ENCODE peak calls at places on chromosomes 11 and 22, in five cellular contexts. H is activated T-helper 1 cell treated with anti-CD3 and anti-CD28 coated beads, Interleukin-2, amount 50 U/mL, for 16 hours; J is NCI-H2029; I is T-helper 1 cell; U is transverse colon. V is an unnamed sample.

GRCh38 chr22:17201285-17201945 is 17.8 kb downstream of the ADA2 start:
- DNase-seq in H (no peak), J (no peak), U (no peak), I (no peak), V (peak)

GRCh38 chr11:96254854-96255253 is 88.1 kb downstream of the MAML2 start:
- DNase-seq in I (no peak), U (no peak), H (no peak), J (no peak), V (peak)

GRCh38 chr11:86198156-86198555 is 46.4 kb upstream of the EED start:
- DNase-seq in I (no peak), J (no peak), H (no peak), U (no peak), V (no peak)

GRCh38 chr22:25875461-25875860 is 133.5 kb downstream of the MYO18B start:
- DNase-seq in U (no peak), J (no peak), H (no peak), I (no peak), V (no peak)

GRCh38 chr11:31968774-31969433 is 122.0 kb upstream of the RCN1 start:
- DNase-seq in U (no peak), I (no peak), H (no peak), J (no peak), V (no peak)

GRCh38 chr11:63770763-63771162 is 2.2 kb upstream of the ZFTA start:
- DNase-seq in J (no peak), H (no peak), I (no peak), U (no peak), V (no peak)

GRCh38 chr11:66068154-66068821 is 1.8 kb upstream of the PACS1 start:
- DNase-seq in H (peak), J (peak), U (peak), I (peak), V (peak)

GRCh38 chr11:122883682-122883981 is 1.1 kb downstream of the JHY start:
- DNase-seq in J (no peak), I (no peak), H (no peak), U (no peak), V (no peak)

GRCh38 chr11:12288934-12289666 is 88.3 kb upstream of the PARVA start:
- DNase-seq in U (no peak), I (no peak), J (no peak), H (no peak), V (no peak)